ENCODE peak calls at places on chromosome 9, in ten cellular contexts. C is GM12892; M is AML-193; K is GM20000; V is germinal center; X is NCI-H748 treated with DMSO at 0.1 percent for 48 hours; N is EL; L is stimulated activated CD4-positive, alpha-beta T cell treated with anti-CD3 and anti-CD28 coated beads, TNF-alpha, amount 100 ng/mL, for 1 hour; Z is activated CD8-positive, alpha-beta memory T cell treated with anti-CD3 and anti-CD28 coated beads, Interleukin-2, amount 10 ng/mL, durations not matched to agents 7 days and 5 days; W is ureter. T is an unnamed sample.

GRCh38 chr9:112396872-112397271 is 17.0 kb downstream of the HSDL2 start:
- DNase-seq in N (no peak), Z (no peak), L (no peak), V (no peak), W (no peak), M (no peak), X (no peak), K (no peak), C (no peak), T (no peak)

GRCh38 chr9:92894711-92895362 is 17.0 kb upstream of the ZNF484 start:
- DNase-seq in V (no peak), N (no peak), W (no peak), Z (no peak), L (no peak), M (no peak), X (no peak), K (no peak), C (no peak), T (no peak)

GRCh38 chr9:87464110-87464991 is 33.3 kb upstream of the DAPK1 start:
- DNase-seq in C (no peak), K (peak), N (peak), Z (no peak), X (no peak), W (no peak), V (no peak), L (no peak), M (no peak), T (no peak)

GRCh38 chr9:87878930-87879603 is 3.6 kb upstream of the SPATA31E1 start:
- DNase-seq in V (no peak), M (no peak), N (peak), W (no peak), K (no peak), X (no peak), Z (no peak), L (no peak), C (no peak), T (peak)

GRCh38 chr9:133470988-133471387 is 7.9 kb downstream of the SLC2A6 start:
- DNase-seq in C (no peak), Z (no peak), W (no peak), M (no peak), L (no peak), X (no peak), V (no peak), N (no peak), K (no peak), T (peak)

GRCh38 chr9:68852941-68853340 is 147.9 kb downstream of the PIP5K1B start:
- DNase-seq in W (no peak), X (no peak), K (no peak), L (no peak), M (no peak), N (no peak), V (no peak), Z (no peak), C (no peak), T (no peak)

GRCh38 chr9:122005597-122005996 is 87.5 kb downstream of the TTLL11 start:
- DNase-seq in W (peak), M (no peak), N (peak), V (no peak), Z (peak), K (no peak), C (no peak), L (no peak), X (no peak), T (no peak)

GRCh38 chr9:108469654-108470053 is 386.1 kb downstream of the ACTL7B start:
- DNase-seq in X (no peak), K (no peak), N (peak), C (no peak), V (no peak), W (no peak), L (no peak), M (no peak), Z (no peak), T (peak)

GRCh38 chr9:93620041-93620506 is 43.7 kb downstream of the PHF2 start:
- DNase-seq in L (no peak), X (no peak), N (no peak), C (no peak), M (no peak), W (no peak), K (no peak), V (no peak), Z (no peak), T (no peak)

T was measured in MV-4-11.